ENCODE peak calls at places on chromosomes 5 and 9, in five cellular contexts. One of them, this sample, is unnamed. For H3K27me3 and H3K9me3, the result is how much of the 10 kb centered on the place peaks cover.

GRCh38 chr5:178469011-178469974 is 120.9 kb downstream of the COL23A1 start:
- DNase-seq in naive thymus-derived CD4-positive, alpha-beta T cell: no peak
- DNase-seq in GM12878: no peak
- DNase-seq in effector memory CD4-positive, alpha-beta T cell: no peak
- DNase-seq in cardiac muscle cell: no peak
- DNase-seq in this sample: no peak

GRCh38 chr9:128108784-128109709 is 18.5 kb downstream of the PTGES2 start:
- DNase-seq in GM12878: no peak
- DNase-seq in naive thymus-derived CD4-positive, alpha-beta T cell: no peak
- DNase-seq in effector memory CD4-positive, alpha-beta T cell: no peak
- DNase-seq in cardiac muscle cell: no peak
- DNase-seq in this sample: no peak

GRCh38 chr5:54845567-54845941 is 139.8 kb downstream of the ESM1 start:
- DNase-seq in cardiac muscle cell: peak
- DNase-seq in GM12878: no peak
- DNase-seq in effector memory CD4-positive, alpha-beta T cell: no peak
- DNase-seq in naive thymus-derived CD4-positive, alpha-beta T cell: no peak
- DNase-seq in this sample: no peak

GRCh38 chr5:176611435-176611834 is 1.5 kb upstream of the GPRIN1 start:
- DNase-seq in effector memory CD4-positive, alpha-beta T cell: peak
- DNase-seq in cardiac muscle cell: peak
- DNase-seq in GM12878: no peak
- DNase-seq in naive thymus-derived CD4-positive, alpha-beta T cell: no peak
- DNase-seq in this sample: peak

GRCh38 chr9:89655990-89656657 is 51.3 kb downstream of the GADD45G start:
- DNase-seq in effector memory CD4-positive, alpha-beta T cell: no peak
- DNase-seq in cardiac muscle cell: peak
- DNase-seq in GM12878: no peak
- DNase-seq in naive thymus-derived CD4-positive, alpha-beta T cell: no peak
- DNase-seq in this sample: peak

GRCh38 chr5:83220331-83220730 is 143.0 kb downstream of the XRCC4 start:
- DNase-seq in effector memory CD4-positive, alpha-beta T cell: no peak
- DNase-seq in naive thymus-derived CD4-positive, alpha-beta T cell: no peak
- DNase-seq in cardiac muscle cell: no peak
- DNase-seq in GM12878: no peak
- DNase-seq in this sample: no peak

GRCh38 chr5:1312206-1312605 is 17.3 kb upstream of the TERT start:
- DNase-seq in cardiac muscle cell: no peak
- DNase-seq in naive thymus-derived CD4-positive, alpha-beta T cell: no peak
- DNase-seq in GM12878: no peak
- DNase-seq in effector memory CD4-positive, alpha-beta T cell: peak
- DNase-seq in this sample: peak

GRCh38 chr5:146890733-146891440 is 12.3 kb upstream of the PPP2R2B start:
- DNase-seq in naive thymus-derived CD4-positive, alpha-beta T cell: no peak
- DNase-seq in cardiac muscle cell: peak
- DNase-seq in effector memory CD4-positive, alpha-beta T cell: no peak
- DNase-seq in GM12878: no peak
- DNase-seq in this sample: no peak

GRCh38 chr9:73155389-73155788 is 3.7 kb downstream of the ANXA1 start:
- DNase-seq in naive thymus-derived CD4-positive, alpha-beta T cell: no peak
- DNase-seq in cardiac muscle cell: no peak
- DNase-seq in GM12878: no peak
- DNase-seq in effector memory CD4-positive, alpha-beta T cell: no peak
- DNase-seq in this sample: no peak
- H3K4me3 ChIP-seq in naive thymus-derived CD4-positive, alpha-beta T cell: peak
- H3K4me3 ChIP-seq in cardiac muscle cell: no peak
- H3K4me3 ChIP-seq in GM12878: no peak
- H3K4me3 ChIP-seq in effector memory CD4-positive, alpha-beta T cell: peak
- H3K4me3 ChIP-seq in this sample: peak

DNA sequence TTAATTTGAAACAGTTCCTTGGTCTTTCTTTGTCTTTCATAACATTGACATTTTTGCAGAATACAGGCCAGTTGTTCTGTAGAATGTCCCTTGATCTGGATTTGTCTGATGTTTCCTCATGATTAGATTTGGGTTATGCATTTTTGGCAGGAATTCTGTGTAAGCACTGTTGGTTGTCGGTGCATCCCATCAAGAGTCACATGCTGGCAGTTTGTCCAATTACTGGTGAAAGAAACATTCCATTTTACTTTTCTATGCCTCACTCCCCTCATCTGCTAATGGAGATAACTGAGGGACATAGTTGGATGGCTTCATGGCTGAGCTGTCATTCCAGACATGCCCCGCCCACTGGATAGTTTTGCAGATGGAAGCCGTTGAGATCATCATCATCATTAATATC is 7.6 kb upstream of the ZNF618 start:
- DNase-seq in effector memory CD4-positive, alpha-beta T cell: no peak
- DNase-seq in naive thymus-derived CD4-positive, alpha-beta T cell: no peak
- DNase-seq in GM12878: no peak
- DNase-seq in cardiac muscle cell: no peak
- DNase-seq in this sample: no peak
- H3K27me3 ChIP-seq in effector memory CD4-positive, alpha-beta T cell: under half
- H3K27me3 ChIP-seq in naive thymus-derived CD4-positive, alpha-beta T cell: under half
- H3K27me3 ChIP-seq in GM12878: under half
- H3K27me3 ChIP-seq in cardiac muscle cell: under half
- H3K27me3 ChIP-seq in this sample: under half

GRCh38 chr5:77628840-77629552 is 9.5 kb downstream of the OTP start:
- DNase-seq in GM12878: no peak
- DNase-seq in cardiac muscle cell: no peak
- DNase-seq in effector memory CD4-positive, alpha-beta T cell: no peak
- DNase-seq in naive thymus-derived CD4-positive, alpha-beta T cell: no peak
- DNase-seq in this sample: no peak
- H3K9me3 ChIP-seq in GM12878: under half
- H3K9me3 ChIP-seq in cardiac muscle cell: under half
- H3K9me3 ChIP-seq in effector memory CD4-positive, alpha-beta T cell: under half
- H3K9me3 ChIP-seq in naive thymus-derived CD4-positive, alpha-beta T cell: under half
- H3K9me3 ChIP-seq in this sample: under half

DNA sequence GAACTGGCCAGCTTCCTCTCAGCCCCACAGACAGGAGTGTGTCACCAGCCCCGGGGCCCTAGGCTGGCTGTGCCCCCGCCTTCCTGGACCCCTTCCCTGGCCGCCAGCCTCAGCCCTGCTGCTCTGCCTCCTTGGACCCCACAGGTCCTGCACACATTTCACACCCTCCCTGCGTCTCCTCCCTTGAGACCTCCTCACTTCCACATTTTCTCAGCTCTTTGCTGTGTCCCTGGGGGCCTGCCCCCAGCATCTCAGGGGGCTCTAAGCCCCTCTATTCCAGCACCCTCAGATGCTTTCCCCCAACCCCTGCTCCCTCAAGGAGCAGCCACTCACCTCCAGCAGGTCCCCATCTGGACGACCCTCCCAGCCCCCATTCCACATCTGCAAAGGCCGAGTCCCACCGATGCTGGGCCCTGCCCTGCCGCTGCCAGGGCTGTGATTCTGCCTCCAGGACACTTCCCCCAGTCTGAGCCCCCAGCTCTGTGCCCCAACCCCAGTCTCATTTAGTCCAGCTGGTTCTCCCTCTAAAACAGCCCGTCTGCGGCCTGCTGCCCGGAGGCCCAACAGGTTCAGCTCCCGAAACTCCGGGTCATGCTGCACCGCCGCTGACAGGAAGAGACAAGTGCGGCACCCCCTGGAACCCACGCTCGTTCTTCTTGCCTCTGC is 4.2 kb downstream of the SLC34A3 start:
- DNase-seq in GM12878: no peak
- DNase-seq in effector memory CD4-positive, alpha-beta T cell: no peak
- DNase-seq in naive thymus-derived CD4-positive, alpha-beta T cell: no peak
- DNase-seq in cardiac muscle cell: no peak
- DNase-seq in this sample: no peak
- H3K4me3 ChIP-seq in GM12878: no peak
- H3K4me3 ChIP-seq in effector memory CD4-positive, alpha-beta T cell: no peak
- H3K4me3 ChIP-seq in naive thymus-derived CD4-positive, alpha-beta T cell: no peak
- H3K4me3 ChIP-seq in cardiac muscle cell: no peak
- H3K4me3 ChIP-seq in this sample: no peak

DNA sequence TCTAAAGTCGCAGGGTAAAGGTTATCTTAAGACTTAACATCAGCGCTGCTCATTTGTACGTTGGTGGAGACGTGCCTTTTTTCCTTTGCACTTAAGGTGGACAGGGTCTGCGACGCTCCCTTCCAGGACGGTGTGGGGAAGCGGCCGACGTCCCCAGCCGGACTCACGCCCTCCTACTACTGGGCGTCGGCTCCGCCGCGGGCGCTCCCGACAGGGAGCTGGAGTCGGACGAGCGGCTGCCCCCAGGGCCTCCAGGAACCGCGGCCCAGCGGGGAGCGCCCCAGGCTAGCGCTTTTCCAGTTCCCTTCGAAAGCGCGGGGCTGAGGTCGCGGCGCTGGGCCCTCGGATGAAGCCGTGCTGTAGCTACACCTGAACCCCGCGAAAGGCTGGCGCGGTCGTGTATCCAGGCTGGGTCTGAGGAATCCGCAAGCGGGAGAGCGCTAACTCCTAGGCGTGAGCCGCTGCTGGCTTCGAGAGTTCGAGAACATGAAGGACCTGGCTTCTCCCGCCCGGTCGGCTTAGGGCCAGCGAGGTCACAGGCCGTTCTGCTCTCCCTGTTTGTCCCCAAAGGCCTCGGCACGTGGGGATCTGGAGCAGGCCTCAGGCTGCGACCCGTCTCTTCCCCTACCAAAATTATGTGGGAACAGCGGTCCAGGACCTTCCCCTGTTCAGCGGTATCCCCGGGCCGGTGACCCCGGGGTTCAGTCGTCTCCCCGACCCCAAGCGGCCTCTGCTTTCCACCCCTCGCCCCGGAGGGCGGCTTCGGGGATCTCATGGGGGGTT is 3.8 kb upstream of the DMRT3 start:
- DNase-seq in cardiac muscle cell: no peak
- DNase-seq in naive thymus-derived CD4-positive, alpha-beta T cell: no peak
- DNase-seq in effector memory CD4-positive, alpha-beta T cell: no peak
- DNase-seq in GM12878: no peak
- DNase-seq in this sample: no peak
- H3K27me3 ChIP-seq in cardiac muscle cell: half or more
- H3K27me3 ChIP-seq in naive thymus-derived CD4-positive, alpha-beta T cell: under half
- H3K27me3 ChIP-seq in effector memory CD4-positive, alpha-beta T cell: half or more
- H3K27me3 ChIP-seq in GM12878: under half
- H3K27me3 ChIP-seq in this sample: under half

DNA sequence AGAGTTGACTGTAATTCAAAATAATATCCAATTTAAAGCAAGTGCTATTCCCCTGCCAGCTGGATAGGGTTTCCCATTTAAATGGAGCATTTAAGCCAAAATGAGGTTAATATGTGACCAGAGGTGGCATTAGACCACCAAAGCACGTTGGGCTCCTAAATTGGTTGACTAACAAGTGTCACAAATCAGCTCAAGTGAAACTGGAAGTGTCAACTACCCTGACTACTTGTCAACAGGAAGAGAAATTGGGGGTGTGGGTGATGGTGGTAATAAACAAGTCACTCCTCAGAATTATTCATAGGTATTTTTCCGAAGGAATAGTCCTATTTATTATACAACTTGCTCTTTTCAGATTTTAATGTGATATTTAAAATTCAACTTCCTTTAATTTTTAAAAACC is 609.6 kb upstream of the TLE4 start:
- DNase-seq in naive thymus-derived CD4-positive, alpha-beta T cell: no peak
- DNase-seq in cardiac muscle cell: no peak
- DNase-seq in GM12878: no peak
- DNase-seq in effector memory CD4-positive, alpha-beta T cell: no peak
- DNase-seq in this sample: no peak
- H3K9me3 ChIP-seq in naive thymus-derived CD4-positive, alpha-beta T cell: under half
- H3K9me3 ChIP-seq in cardiac muscle cell: under half
- H3K9me3 ChIP-seq in GM12878: under half
- H3K9me3 ChIP-seq in effector memory CD4-positive, alpha-beta T cell: under half
- H3K9me3 ChIP-seq in this sample: under half